ENCODE peak calls at places on chromosomes 1 and 21, in five cellular contexts. S, H, Y, O and J are unnamed samples.

GRCh38 chr1:41741244-41741643 is 177.5 kb downstream of the HIVEP3 start:
- DNase-seq in H (no peak), O (no peak), Y (no peak), S (no peak), J (no peak)

GRCh38 chr1:39683591-39684312 is 7.5 kb downstream of the HPCAL4 start:
- DNase-seq in H (no peak), Y (no peak), S (no peak), O (peak), J (no peak)

GRCh38 chr1:8437286-8437685 is 119.4 kb downstream of the SLC45A1 start:
- DNase-seq in H (no peak), S (no peak), O (no peak), Y (no peak), J (no peak)

GRCh38 chr1:49686107-49686506 is 337.6 kb downstream of the AGBL4 start:
- DNase-seq in Y (no peak), S (no peak), H (no peak), O (no peak), J (no peak)

GRCh38 chr1:234262754-234263105 is 110.5 kb upstream of the COA6 start:
- DNase-seq in Y (no peak), H (no peak), S (no peak), O (no peak), J (no peak)

GRCh38 chr1:226971765-226972164 is 31.7 kb downstream of the COQ8A start:
- DNase-seq in Y (no peak), H (no peak), S (no peak), O (no peak), J (no peak)

GRCh38 chr1:113886417-113887391 is 677 bp downstream of the BCL2L15 start:
- DNase-seq in S (no peak), O (no peak), Y (no peak), H (no peak), J (no peak)

GRCh38 chr1:151371744-151372410 is 628 bp downstream of the SELENBP1 start:
- DNase-seq in S (no peak), Y (no peak), H (no peak), O (no peak), J (no peak)

GRCh38 chr1:230771773-230772354 is 24.7 kb downstream of the CAPN9 start:
- DNase-seq in O (no peak), H (no peak), Y (no peak), S (no peak), J (no peak)

GRCh38 chr1:230770317-230770716 is 23.1 kb downstream of the CAPN9 start:
- DNase-seq in Y (no peak), O (no peak), S (no peak), H (no peak), J (no peak)

GRCh38 chr1:230768903-230769570 is 21.8 kb downstream of the CAPN9 start:
- DNase-seq in Y (no peak), H (no peak), S (no peak), O (no peak), J (no peak)

GRCh38 chr1:230772457-230773395 is 25.5 kb downstream of the CAPN9 start:
- DNase-seq in O (no peak), Y (no peak), S (no peak), H (no peak), J (no peak)

GRCh38 chr1:230773396-230774033 is 26.3 kb downstream of the CAPN9 start:
- DNase-seq in O (no peak), H (no peak), Y (no peak), S (no peak), J (no peak)
- TF ChIP-seq CTCF in O (no peak), H (no peak), Y (no peak), S (no peak), J (no peak)

GRCh38 chr21:18164933-18165332 is 79.7 kb upstream of the CHODL start:
- DNase-seq in O (no peak), S (no peak), H (no peak), Y (no peak), J (no peak)
- TF ChIP-seq CTCF in O (no peak), S (no peak), H (no peak), Y (peak), J (no peak)

GRCh38 chr1:52365091-52365745 is 787 bp downstream of the CC2D1B start:
- DNase-seq in H (no peak), O (peak), Y (no peak), S (no peak), J (no peak)

GRCh38 chr1:52366517-52366827 is 467 bp upstream of the CC2D1B start:
- DNase-seq in Y (no peak), S (no peak), O (no peak), H (no peak), J (no peak)

GRCh38 chr1:52365746-52366516 is at the start of gene CC2D1B:
- DNase-seq in S (peak), Y (peak), H (peak), O (peak), J (peak)

GRCh38 chr1:52367272-52367671 is 1.3 kb upstream of the CC2D1B start:
- DNase-seq in S (no peak), Y (no peak), H (no peak), O (no peak), J (no peak)

DNA sequence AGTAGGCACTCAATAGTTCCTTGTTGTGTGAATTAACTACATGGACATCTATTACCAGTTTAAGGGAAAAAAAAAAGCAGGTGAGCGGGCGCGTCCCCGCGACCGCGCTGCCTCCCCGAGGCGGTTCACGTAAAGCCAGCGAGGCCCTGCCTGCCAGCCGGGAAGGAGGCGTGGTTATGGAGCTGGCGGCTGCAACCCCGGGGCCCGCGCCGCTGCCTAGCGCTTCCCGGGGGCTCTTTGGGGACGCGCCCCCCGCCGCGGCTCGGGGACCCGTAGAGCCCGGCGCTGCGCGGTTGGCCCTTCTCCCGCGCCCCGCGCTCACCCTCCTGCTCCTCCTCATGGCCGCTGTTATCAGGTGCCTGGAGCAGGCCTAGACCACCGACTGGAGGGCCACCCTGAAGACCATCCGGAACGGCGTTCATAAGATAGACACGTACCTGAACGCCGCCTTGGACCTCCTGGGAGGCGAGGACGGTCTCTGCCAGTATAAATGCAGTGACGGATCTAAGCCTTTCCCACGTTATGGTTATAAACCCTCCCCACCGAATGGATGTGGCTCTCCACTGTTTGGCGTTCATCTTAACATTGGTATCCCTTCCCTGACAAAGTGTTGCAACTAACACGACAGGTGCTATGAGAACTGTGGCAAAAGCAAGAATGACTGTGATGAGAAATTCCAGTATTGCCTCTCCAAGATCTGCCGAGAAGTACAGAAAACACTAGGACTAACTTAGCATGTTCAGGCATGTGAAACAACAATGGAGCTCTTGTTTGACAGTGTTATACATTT is 2.6 kb upstream of the CC2D1B start:
- DNase-seq in Y (peak), O (peak), H (peak), S (no peak), J (no peak)
- TF ChIP-seq CTCF in Y (no peak), O (no peak), H (peak), S (no peak), J (peak)

DNA sequence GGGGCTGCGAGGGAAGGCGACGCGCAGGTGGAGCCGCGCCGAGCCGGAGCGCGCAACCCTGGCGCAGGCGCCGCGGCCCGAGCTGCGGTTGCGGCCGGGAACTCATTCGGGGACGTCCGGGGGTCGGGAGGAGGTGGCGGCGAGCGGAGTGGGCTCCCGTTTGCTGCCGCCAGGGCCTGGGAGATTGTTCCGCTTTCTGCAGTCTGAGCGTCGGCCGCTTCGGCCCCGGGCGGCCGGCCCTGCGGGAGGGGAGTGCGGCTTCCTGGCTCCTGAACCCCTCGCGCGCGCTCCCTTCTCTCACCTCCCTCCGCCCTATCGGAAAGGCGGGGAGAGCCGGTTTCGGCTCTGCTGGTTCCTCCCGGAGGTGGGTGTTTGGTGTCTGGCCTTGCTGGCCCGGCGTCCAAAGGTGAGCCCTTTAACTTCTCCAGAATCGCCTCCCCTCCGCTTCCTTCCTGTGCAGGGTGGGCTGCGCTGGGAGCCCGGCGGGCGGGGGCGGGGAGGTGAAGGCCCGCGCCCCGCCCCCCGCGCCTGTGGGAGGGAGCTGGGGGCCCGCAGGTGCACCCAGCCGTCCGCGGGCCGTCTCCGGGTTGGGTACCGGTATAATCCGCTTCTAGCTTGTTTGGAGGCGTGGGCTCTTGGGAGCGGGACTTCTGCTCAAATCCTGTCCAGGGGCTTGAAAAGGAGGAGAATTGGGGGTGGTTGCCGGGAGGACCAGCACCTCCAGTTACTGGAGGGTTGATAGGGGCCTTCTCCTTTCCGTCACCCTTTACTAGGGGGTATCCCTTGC is 683 bp downstream of the LRRC8D start:
- DNase-seq in O (peak), Y (no peak), S (no peak), H (peak), J (peak)
- TF ChIP-seq CTCF in O (no peak), Y (no peak), S (no peak), H (no peak), J (peak)

GRCh38 chr1:26530898-26531598 is 1.5 kb downstream of the RPS6KA1 start:
- DNase-seq in S (no peak), Y (peak), H (peak), O (peak), J (no peak)
- TF ChIP-seq CTCF in S (peak), Y (peak), H (peak), O (no peak), J (no peak)

GRCh38 chr1:45968941-45969666 is 163.3 kb downstream of the PIK3R3 start:
- DNase-seq in H (no peak), Y (no peak), S (no peak), O (no peak), J (no peak)

GRCh38 chr1:45972621-45973020 is 159.8 kb downstream of the PIK3R3 start:
- DNase-seq in S (no peak), H (no peak), Y (no peak), O (no peak), J (no peak)

GRCh38 chr1:45971922-45972321 is 160.5 kb downstream of the PIK3R3 start:
- DNase-seq in S (no peak), H (no peak), Y (no peak), O (no peak), J (no peak)

GRCh38 chr1:45971335-45971734 is 161.1 kb downstream of the PIK3R3 start:
- DNase-seq in H (no peak), O (no peak), S (no peak), Y (no peak), J (no peak)

GRCh38 chr1:45969866-45970265 is 162.6 kb downstream of the PIK3R3 start:
- DNase-seq in S (no peak), Y (no peak), O (no peak), H (no peak), J (no peak)
- TF ChIP-seq CTCF in S (no peak), Y (no peak), O (no peak), H (no peak), J (no peak)

GRCh38 chr1:22639286-22639685 is 2.9 kb downstream of the C1QA start:
- DNase-seq in Y (no peak), H (no peak), S (no peak), O (peak), J (no peak)

GRCh38 chr1:22641247-22641646 is 2.2 kb upstream of the C1QC start:
- DNase-seq in H (no peak), Y (no peak), O (no peak), S (no peak), J (no peak)

GRCh38 chr1:22643381-22643780 is at the start of gene C1QC:
- DNase-seq in H (no peak), S (no peak), Y (no peak), O (no peak), J (no peak)

GRCh38 chr1:22643928-22644327 is 495 bp downstream of the C1QC start:
- DNase-seq in S (no peak), Y (no peak), H (no peak), O (no peak), J (no peak)

GRCh38 chr1:22641906-22642636 is 1.4 kb upstream of the C1QC start:
- DNase-seq in S (no peak), H (peak), O (peak), Y (no peak), J (peak)
- TF ChIP-seq CTCF in S (peak), H (peak), O (peak), Y (peak), J (peak)